ENCODE peak calls at places on chromosomes 11 and 22, in four cellular contexts. W is endothelial cell of umbilical vein, A is transverse colon, V is HCT116. M is an unnamed sample.
A peak's percentile ranks its signal among the peaks of the same experiment; 100 is the strongest.

GRCh38 chr11:2268911-2269600 is 1.3 kb downstream of the ASCL2 start:
- DNase-seq in V (no peak), W (no peak), A (peak; percentile 48), M (peak; percentile 70)

GRCh38 chr11:37115963-37116362 is 517.9 kb upstream of the RAG2 start:
- DNase-seq in A (no peak), V (no peak), W (no peak), M (no peak)

GRCh38 chr11:27353593-27354358 is 9.2 kb downstream of the CCDC34 start:
- DNase-seq in W (no peak), V (no peak), A (no peak), M (no peak)

GRCh38 chr11:133339495-133340140 is 192.7 kb downstream of the OPCML start:
- DNase-seq in A (no peak), W (no peak), V (no peak), M (no peak)

GRCh38 chr11:1829039-1829820 is 5.6 kb upstream of the SYT8 start:
- DNase-seq in W (no peak), A (no peak), V (no peak), M (no peak)

GRCh38 chr11:115996125-115996807 is 492.1 kb upstream of the CADM1 start:
- DNase-seq in A (no peak), W (no peak), V (no peak), M (no peak)

GRCh38 chr22:29041408-29041807 is 20.2 kb downstream of the C22orf31 start:
- DNase-seq in W (peak; percentile 56), A (no peak), V (no peak), M (no peak)

GRCh38 chr11:92296138-92296515 is 71.5 kb downstream of the FAT3 start:
- DNase-seq in W (no peak), A (no peak), V (no peak), M (no peak)

GRCh38 chr22:37259540-37260029 is 15.5 kb upstream of the RAC2 start:
- DNase-seq in V (peak; percentile 54), A (no peak), W (peak; percentile 60), M (no peak)

GRCh38 chr11:64754124-64754918 is 5.5 kb downstream of the PYGM start:
- DNase-seq in W (no peak), A (no peak), V (no peak), M (no peak)

GRCh38 chr11:12404461-12404860 is 27.1 kb downstream of the PARVA start:
- DNase-seq in W (no peak), A (peak; percentile 33), V (no peak), M (no peak)

GRCh38 chr11:16280256-16280682 is 76.1 kb downstream of the SOX6 start:
- DNase-seq in V (no peak), A (peak; percentile 92), W (peak; percentile 55), M (no peak)

GRCh38 chr11:78381867-78382266 is 35.8 kb downstream of the GAB2 start:
- DNase-seq in V (no peak), W (no peak), A (no peak), M (no peak)

GRCh38 chr22:48982321-48982905 is 845.3 kb downstream of the BRD1 start:
- DNase-seq in A (no peak), V (no peak), W (no peak), M (no peak)

GRCh38 chr22:42919199-42919598 is 62.1 kb upstream of the ARFGAP3 start:
- DNase-seq in V (peak; percentile 42), W (no peak), A (no peak), M (no peak)

GRCh38 chr11:19359425-19360000 is 118.8 kb upstream of the E2F8 start:
- DNase-seq in W (no peak), V (no peak), A (no peak), M (no peak)

GRCh38 chr11:30107899-30108298 is 91.1 kb upstream of the KCNA4 start:
- DNase-seq in A (no peak), W (no peak), V (no peak), M (no peak)

GRCh38 chr11:68942090-68942620 is 38.5 kb downstream of the IGHMBP2 start:
- DNase-seq in W (no peak), V (no peak), A (no peak), M (peak; percentile 50)

GRCh38 chr22:27213766-27214581 is 556.6 kb downstream of the MIAT start:
- DNase-seq in A (peak; percentile 38), V (no peak), W (peak; percentile 34), M (no peak)

GRCh38 chr22:27212081-27212480 is 554.7 kb downstream of the MIAT start:
- DNase-seq in W (no peak), V (no peak), A (no peak), M (no peak)

GRCh38 chr22:27214691-27215090 is 557.3 kb downstream of the MIAT start:
- DNase-seq in W (no peak), V (no peak), A (no peak), M (no peak)

GRCh38 chr22:27213291-27213690 is 555.9 kb downstream of the MIAT start:
- DNase-seq in V (no peak), A (no peak), W (no peak), M (no peak)

GRCh38 chr22:27212617-27213177 is 555.3 kb downstream of the MIAT start:
- DNase-seq in A (peak; percentile 69), W (peak; percentile 96), V (no peak), M (peak; percentile 67)
- TF ChIP-seq POLR2AphosphoS5 in A (peak; percentile 85), W (no peak), V (no peak), M (peak; percentile 59)

GRCh38 chr11:74468058-74468457 is 709 bp upstream of the KCNE3 start:
- DNase-seq in V (no peak), W (no peak), A (no peak), M (no peak)
- H3K27me3 ChIP-seq in V (no peaks in the 10 kb centered on the region), W (peaks cover 27% of the 10 kb centered on the region), A (no peaks in the 10 kb centered on the region), M (no peaks in the 10 kb centered on the region)

GRCh38 chr11:130454495-130455262 is 6.2 kb downstream of the ADAMTS15 start:
- DNase-seq in A (no peak), V (no peak), W (no peak), M (no peak)
- H3K4me1 ChIP-seq in A (peaks cover 6% of the 10 kb centered on the region), V (no peaks in the 10 kb centered on the region), W (no peaks in the 10 kb centered on the region), M (peaks cover 2% of the 10 kb centered on the region)

GRCh38 chr11:22829231-22830081 is at the start of gene SVIP:
- DNase-seq in A (peak; percentile 98), V (peak; percentile 87), W (peak; percentile 99), M (peak; percentile 98)
- TF ChIP-seq POLR2AphosphoS5 in A (peak; percentile 90), V (peak; percentile 77), W (peak; percentile 94), M (peak; percentile 83)

GRCh38 chr22:32059426-32059825 is 16.4 kb downstream of the SLC5A1 start:
- DNase-seq in W (no peak), V (no peak), A (no peak), M (no peak)

GRCh38 chr22:32067613-32068012 is 24.6 kb downstream of the SLC5A1 start:
- DNase-seq in A (no peak), V (no peak), W (no peak), M (no peak)

GRCh38 chr22:32058656-32059280 is 15.7 kb downstream of the SLC5A1 start:
- DNase-seq in A (no peak), W (no peak), V (no peak), M (no peak)

GRCh38 chr22:32066820-32067219 is 23.8 kb downstream of the SLC5A1 start:
- DNase-seq in W (no peak), A (no peak), V (no peak), M (no peak)

GRCh38 chr22:32063701-32064100 is 20.6 kb downstream of the SLC5A1 start:
- DNase-seq in W (no peak), A (no peak), V (no peak), M (no peak)
- H3K27me3 ChIP-seq in W (peaks cover 2% of the 10 kb centered on the region), A (no peaks in the 10 kb centered on the region), V (no peaks in the 10 kb centered on the region), M (no peaks in the 10 kb centered on the region)

DNA sequence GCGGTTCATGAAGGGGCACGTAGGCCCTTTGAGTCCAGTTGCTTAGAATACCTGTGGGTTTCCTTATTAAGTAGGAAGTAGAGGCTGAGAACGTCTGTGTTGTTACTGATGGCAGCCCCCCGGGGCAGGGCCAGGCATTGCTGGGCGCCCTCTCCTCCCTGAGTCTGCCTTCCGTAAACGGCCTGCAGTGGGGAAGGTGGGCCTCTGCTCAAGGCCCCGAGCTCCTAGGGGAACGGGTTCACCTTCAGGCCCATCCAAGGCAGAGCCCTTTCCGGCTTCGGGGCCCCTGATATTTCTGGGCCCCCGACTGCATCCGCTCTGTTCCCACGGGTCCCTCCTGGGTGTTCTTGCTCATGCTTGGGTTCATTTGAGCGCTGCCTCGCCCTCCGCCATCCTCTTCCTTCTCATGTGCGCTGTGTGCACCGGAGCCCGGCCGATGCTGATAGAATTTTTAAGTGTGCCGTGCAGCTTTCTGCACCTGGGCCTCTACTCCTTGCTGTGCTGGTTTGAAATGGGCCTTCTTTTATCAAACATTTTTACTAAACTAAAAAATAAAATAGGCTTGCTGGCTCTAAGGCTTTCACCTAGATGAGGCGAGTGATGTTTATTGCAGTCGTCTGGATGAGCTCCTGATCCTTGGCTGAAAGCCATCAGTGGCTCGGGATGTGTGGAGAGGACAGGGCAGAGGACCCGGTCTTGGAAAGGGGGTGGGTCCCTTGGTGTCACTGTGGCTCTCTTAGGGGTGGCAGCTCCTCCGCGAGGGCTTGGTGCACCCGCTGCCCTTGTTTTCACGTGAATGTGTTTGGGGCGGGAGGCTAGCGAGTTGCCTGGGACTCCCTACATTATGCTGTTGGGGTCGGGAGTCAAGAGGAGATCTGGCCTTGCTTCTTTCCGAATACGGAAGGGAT is 12.3 kb downstream of the TBC1D22A start:
- DNase-seq in A (no peak), V (no peak), W (no peak), M (no peak)
- H3K4me1 ChIP-seq in A (peaks cover 44% of the 10 kb centered on the region), V (peaks cover 39% of the 10 kb centered on the region), W (peaks cover 17% of the 10 kb centered on the region), M (peaks cover 55% of the 10 kb centered on the region)

DNA sequence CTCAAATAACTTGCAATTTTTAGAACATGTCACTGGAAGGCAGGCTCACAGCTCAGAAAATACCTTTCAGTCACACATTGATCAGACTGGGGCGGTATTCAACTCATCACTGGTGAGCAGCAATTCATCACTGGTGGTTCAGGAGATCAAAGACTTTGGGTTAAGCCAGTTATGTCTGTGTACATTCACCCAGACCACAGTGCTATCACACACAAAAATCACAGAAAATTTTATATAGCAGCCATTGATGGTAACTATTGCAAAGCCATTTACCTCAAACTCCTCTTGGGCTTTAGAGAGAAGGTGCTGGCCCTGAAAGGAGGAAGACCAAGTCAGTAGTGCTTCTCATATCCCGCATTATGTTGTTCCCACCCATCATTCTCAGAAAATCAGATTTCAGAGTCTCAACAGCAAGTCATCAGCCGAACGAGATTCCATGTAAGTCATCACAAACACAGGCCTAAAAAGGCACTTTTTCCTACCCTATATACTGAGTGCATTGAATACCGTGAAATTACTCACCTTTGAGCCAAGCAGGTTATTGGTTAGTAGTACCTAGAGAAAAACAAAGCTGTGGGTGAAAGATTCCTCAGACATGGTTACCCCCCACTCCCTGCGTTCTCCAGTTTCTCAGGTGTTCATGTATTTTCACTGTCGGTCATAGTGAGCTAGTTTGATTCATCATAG is 14.0 kb upstream of the WDR74 start:
- DNase-seq in W (no peak), A (no peak), V (no peak), M (no peak)
- TF ChIP-seq POLR2AphosphoS5 in W (no peak), A (no peak), V (no peak), M (no peak)

DNA sequence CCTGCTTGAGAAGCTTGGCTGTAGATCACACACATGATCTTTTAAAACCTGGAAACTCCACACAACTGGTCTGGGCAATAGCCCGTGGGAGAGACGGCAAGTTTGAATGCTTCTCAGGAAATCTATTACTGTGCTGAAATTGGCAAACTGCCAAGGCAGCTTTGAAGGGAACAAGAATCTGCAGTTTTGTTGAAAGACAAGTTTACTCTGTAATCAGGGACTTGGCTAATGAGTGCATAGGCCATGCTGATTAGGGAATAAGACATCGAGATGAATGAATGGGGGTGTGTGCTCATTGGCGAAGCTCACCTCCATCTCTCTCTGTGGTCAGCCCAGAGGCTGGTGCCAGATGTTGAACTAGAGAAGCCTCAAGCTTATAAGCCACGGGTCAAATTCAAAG is 218.8 kb downstream of the HIPK3 start:
- DNase-seq in A (no peak), V (no peak), W (peak; percentile 72), M (no peak)
- H3K27me3 ChIP-seq in A (peaks cover 33% of the 10 kb centered on the region), V (peaks cover 91% of the 10 kb centered on the region), W (peaks cover 2% of the 10 kb centered on the region), M (no peaks in the 10 kb centered on the region)

GRCh38 chr22:19110064-19110458 is 12.2 kb downstream of the DGCR2 start:
- DNase-seq in A (no peak), V (no peak), W (no peak), M (no peak)
- H3K4me1 ChIP-seq in A (peaks cover 26% of the 10 kb centered on the region), V (no peaks in the 10 kb centered on the region), W (no peaks in the 10 kb centered on the region), M (peaks cover 42% of the 10 kb centered on the region)

GRCh38 chr11:95134491-95134890 is 44.8 kb downstream of the ENDOD1 start:
- DNase-seq in V (no peak), A (no peak), W (no peak), M (no peak)
- TF ChIP-seq POLR2AphosphoS5 in V (no peak), A (peak; percentile 47), W (no peak), M (no peak)